ENCODE peak calls at places on chromosome 11, in eight cellular contexts. Y is CD4-positive, alpha-beta T cell; X is psoas muscle; S is CD8-positive, alpha-beta T cell; V is A549; Q is HCT116; K is transverse colon; M is left ventricle myocardium inferior. Z is an unnamed sample.

GRCh38 chr11:77029829-77030228 is 4.4 kb upstream of the B3GNT6 start:
- DNase-seq in Y (no peak), K (peak; percentile 66), X (no peak), V (no peak), S (no peak), Q (no peak), M (no peak), Z (no peak)

GRCh38 chr11:74185695-74186094 is 14.6 kb downstream of the PPME1 start:
- DNase-seq in V (no peak), S (no peak), M (no peak), X (no peak), Q (no peak), K (no peak), Y (no peak), Z (no peak)

GRCh38 chr11:57359896-57360690 is 20.9 kb downstream of the PRG3 start:
- DNase-seq in Q (no peak), V (peak; percentile 86), Y (no peak), K (no peak), M (no peak), S (no peak), X (no peak), Z (no peak)

GRCh38 chr11:86128914-86129313 is 60.0 kb upstream of the PICALM start:
- DNase-seq in V (no peak), Q (no peak), M (no peak), X (no peak), Y (no peak), K (no peak), S (no peak), Z (no peak)

GRCh38 chr11:115627071-115627470 is 122.9 kb upstream of the CADM1 start:
- DNase-seq in Y (no peak), M (no peak), V (no peak), Q (no peak), K (no peak), X (no peak), S (no peak), Z (no peak)

GRCh38 chr11:77322506-77322905 is 21.0 kb upstream of the GDPD4 start:
- DNase-seq in V (no peak), K (no peak), Q (no peak), X (no peak), S (no peak), Y (no peak), M (no peak), Z (peak; percentile 25)

GRCh38 chr11:107856981-107857517 is 1.5 kb downstream of the SLC35F2 start:
- DNase-seq in K (peak; percentile 66), Q (peak; percentile 62), S (no peak), V (peak; percentile 24), Y (no peak), M (no peak), X (no peak), Z (no peak)

GRCh38 chr11:47507016-47507631 is 45.8 kb downstream of the CELF1 start:
- DNase-seq in M (no peak), K (no peak), X (no peak), V (no peak), Y (no peak), S (no peak), Q (no peak), Z (no peak)

GRCh38 chr11:84830372-84830771 is 796.8 kb downstream of the DLG2 start:
- DNase-seq in M (no peak), Q (no peak), X (no peak), S (no peak), Y (no peak), K (no peak), V (no peak), Z (no peak)

GRCh38 chr11:36601145-36601544 is 3.1 kb upstream of the RAG2 start:
- DNase-seq in M (no peak), Q (no peak), X (no peak), S (no peak), Y (no peak), K (no peak), V (no peak), Z (no peak)

GRCh38 chr11:35907648-35908431 is 36.0 kb upstream of the LDLRAD3 start:
- DNase-seq in V (peak; percentile 45), X (no peak), Q (peak; percentile 54), Y (no peak), K (no peak), S (no peak), M (no peak), Z (no peak)

GRCh38 chr11:117084992-117085391 is 13.2 kb downstream of the SIK3 start:
- DNase-seq in M (no peak), S (no peak), Q (no peak), X (no peak), V (no peak), K (no peak), Y (no peak), Z (no peak)

GRCh38 chr11:71153005-71153395 is 99.4 kb downstream of the SHANK2 start:
- DNase-seq in Y (no peak), Q (no peak), V (peak; percentile 38), K (peak; percentile 13), M (no peak), X (no peak), S (no peak), Z (no peak)

DNA sequence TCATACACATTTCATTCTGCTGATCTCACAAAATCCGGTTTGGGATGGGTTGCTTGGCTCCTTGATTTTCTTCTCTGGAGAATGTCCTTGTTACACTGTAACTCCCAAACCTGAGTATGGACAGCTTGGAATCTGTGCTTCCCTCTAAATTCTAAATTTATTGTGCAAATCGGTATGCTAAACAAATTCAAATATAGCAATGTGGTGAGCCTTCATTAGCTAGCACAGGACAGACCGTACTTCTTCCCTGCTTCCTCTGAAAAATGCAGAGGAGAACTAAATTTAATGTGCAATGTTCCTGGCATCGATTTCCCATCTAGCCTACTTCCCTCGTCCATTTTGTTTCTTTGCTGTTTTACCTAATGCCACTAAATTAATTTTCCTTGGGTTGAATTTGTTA is 858.4 kb upstream of the FAT3 start:
- DNase-seq in M (no peak), K (no peak), S (no peak), Q (no peak), X (no peak), Y (no peak), V (no peak), Z (no peak)
- H3K27ac ChIP-seq in M (no peak overlapping the region), K (no peak overlapping the region), S (no peak overlapping the region), Q (no peak overlapping the region), X (no peak overlapping the region), Y (no peak overlapping the region), V (no peak overlapping the region), Z (no peak overlapping the region)

GRCh38 chr11:804599-804964 is 449 bp downstream of the PIDD1 start:
- DNase-seq in Q (no peak), K (no peak), V (no peak), Y (no peak), M (no peak), S (no peak), X (no peak), Z (no peak)

GRCh38 chr11:802693-803466 is 2.2 kb downstream of the PIDD1 start:
- DNase-seq in Y (no peak), K (no peak), V (no peak), Q (no peak), M (no peak), S (no peak), X (no peak), Z (no peak)

GRCh38 chr11:802018-802617 is 2.9 kb downstream of the PIDD1 start:
- DNase-seq in Y (no peak), Q (no peak), K (no peak), S (no peak), M (no peak), X (no peak), V (no peak), Z (no peak)

GRCh38 chr11:803467-803742 is 1.6 kb downstream of the PIDD1 start:
- DNase-seq in Y (no peak), M (no peak), Q (no peak), V (no peak), X (no peak), K (no peak), S (no peak), Z (no peak)

DNA sequence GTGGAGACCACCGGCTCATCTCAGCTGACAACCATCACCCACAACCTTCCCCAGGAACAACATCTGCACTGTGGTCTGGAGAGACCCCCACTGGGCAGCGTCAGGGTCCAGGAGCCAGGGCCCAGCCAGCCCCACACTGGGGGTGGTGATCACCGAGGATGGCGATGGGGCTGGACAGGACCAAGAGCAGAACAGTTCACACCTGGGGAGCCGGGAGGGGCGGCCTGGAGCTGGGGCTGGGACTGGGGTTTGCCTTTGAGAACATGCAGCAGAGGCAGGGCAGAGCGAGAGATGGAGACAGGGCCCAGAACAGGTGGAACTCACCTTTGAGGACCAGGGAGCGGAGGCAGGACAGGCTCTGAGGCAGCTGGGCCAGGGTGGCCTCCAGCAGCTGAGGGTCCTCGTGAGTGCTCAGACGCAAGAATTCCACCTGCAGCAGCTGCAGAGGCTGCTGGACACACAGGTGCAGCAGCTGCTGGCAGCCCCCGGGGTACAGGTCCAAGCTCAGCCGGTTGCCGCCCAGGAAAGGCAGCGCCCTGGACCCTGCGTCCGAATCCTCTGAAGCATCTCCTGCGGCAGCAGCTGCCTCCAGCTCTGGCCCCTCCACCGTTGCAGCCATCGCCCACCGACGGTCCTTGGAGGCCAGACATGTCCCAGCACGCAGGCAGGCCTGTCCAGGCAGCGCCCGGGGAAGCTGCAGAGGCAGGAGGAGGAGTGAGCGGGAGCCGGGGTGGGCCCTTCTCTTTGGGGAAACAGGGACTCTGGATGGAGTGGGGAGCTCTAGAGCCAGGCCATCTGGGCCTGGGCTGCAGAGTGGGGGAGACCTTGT is 1.0 kb downstream of the PIDD1 start:
- DNase-seq in M (no peak), X (no peak), Q (no peak), S (no peak), Y (no peak), K (no peak), V (no peak), Z (no peak)
- H3K27ac ChIP-seq in M (peak overlapping the region; percentile 97), X (no peak overlapping the region), Q (peak overlapping the region; percentile 93), S (peak overlapping the region; percentile 57), Y (peak overlapping the region; percentile 81), K (peak overlapping the region; percentile 93), V (peak overlapping the region; percentile 76), Z (no peak overlapping the region)

DNA sequence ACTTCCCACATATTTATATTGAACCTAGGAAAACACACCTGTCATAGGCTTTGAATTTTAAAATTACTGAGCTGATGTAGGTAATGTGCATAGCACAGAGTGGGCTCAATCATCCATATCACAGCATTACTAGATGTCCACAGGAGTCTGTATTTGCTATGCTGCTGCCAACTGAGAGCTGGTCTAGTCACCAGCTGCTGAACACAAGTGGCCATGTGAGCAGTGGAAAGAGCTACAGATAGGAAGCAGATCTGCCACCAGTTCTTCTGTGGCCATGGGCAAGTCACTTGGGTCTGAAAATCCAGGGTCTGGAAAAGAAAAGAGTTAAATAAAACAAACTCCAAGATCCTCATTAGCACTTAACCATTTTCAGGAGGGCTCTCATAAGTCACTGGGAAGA is 91.8 kb downstream of the APIP start:
- DNase-seq in M (no peak), V (no peak), Q (no peak), Y (no peak), S (no peak), K (no peak), X (no peak), Z (no peak)
- H3K27ac ChIP-seq in M (no peak overlapping the region), V (no peak overlapping the region), Q (no peak overlapping the region), Y (no peak overlapping the region), S (no peak overlapping the region), K (peak overlapping the region; percentile 86), X (no peak overlapping the region), Z (peak overlapping the region; percentile 82)

DNA sequence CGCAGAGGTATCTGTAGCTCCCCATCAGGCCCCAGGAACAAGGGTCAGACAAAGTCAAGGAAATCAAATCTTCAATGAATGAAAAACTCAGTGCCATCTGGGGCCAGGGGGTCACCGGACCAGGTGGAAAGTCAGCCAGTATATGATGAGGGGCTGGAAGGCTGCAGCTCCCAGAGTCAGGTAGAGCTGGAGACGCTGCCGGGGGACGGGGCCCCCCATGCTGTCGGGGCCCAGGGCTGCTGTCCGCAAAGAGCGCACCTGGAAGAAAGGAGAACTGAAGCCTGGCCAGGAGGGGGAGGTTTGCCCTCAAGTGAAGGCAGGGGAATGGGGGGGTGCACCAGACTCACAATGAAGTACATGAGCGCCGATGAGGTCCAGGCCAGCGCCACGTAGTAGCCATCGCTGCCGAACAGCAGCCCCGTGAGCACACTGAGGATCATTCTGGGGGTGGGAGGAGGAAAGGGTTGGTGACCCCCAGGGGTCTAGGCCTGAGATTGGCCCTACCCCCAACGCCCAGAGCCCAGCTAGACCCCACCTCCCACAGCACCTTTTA is 4.3 kb downstream of the YIF1A start:
- DNase-seq in V (no peak), M (no peak), K (no peak), Q (no peak), Y (no peak), S (no peak), X (no peak), Z (no peak)
- H3K27ac ChIP-seq in V (no peak overlapping the region), M (no peak overlapping the region), K (no peak overlapping the region), Q (no peak overlapping the region), Y (no peak overlapping the region), S (no peak overlapping the region), X (no peak overlapping the region), Z (no peak overlapping the region)

Z was measured in substantia nigra.